ENCODE peak calls at places on chromosome 7, in seven cellular contexts. One of them, this sample, is unnamed.

GRCh38 chr7:52021343-52021742 is 704.7 kb upstream of the COBL start:
- DNase-seq in GDM1: no peak
- DNase-seq in SIG-M5: no peak
- DNase-seq in WTC11: no peak
- DNase-seq in mesothelial cell of epicardium: no peak
- DNase-seq in hepatic stellate cell: no peak
- DNase-seq in NCI-H510A: no peak
- DNase-seq in this sample: no peak

GRCh38 chr7:26061340-26062239 is 90.4 kb upstream of the NFE2L3 start:
- DNase-seq in GDM1: no peak
- DNase-seq in SIG-M5: no peak
- DNase-seq in WTC11: peak
- DNase-seq in mesothelial cell of epicardium: peak
- DNase-seq in hepatic stellate cell: peak
- DNase-seq in NCI-H510A: peak
- DNase-seq in this sample: peak

GRCh38 chr7:138195207-138195606 is 118.9 kb downstream of the AKR1D1 start:
- DNase-seq in GDM1: no peak
- DNase-seq in SIG-M5: no peak
- DNase-seq in WTC11: no peak
- DNase-seq in mesothelial cell of epicardium: no peak
- DNase-seq in hepatic stellate cell: no peak
- DNase-seq in NCI-H510A: no peak
- DNase-seq in this sample: no peak

GRCh38 chr7:78562191-78562590 is 763.6 kb downstream of the PHTF2 start:
- DNase-seq in GDM1: no peak
- DNase-seq in SIG-M5: no peak
- DNase-seq in WTC11: no peak
- DNase-seq in mesothelial cell of epicardium: no peak
- DNase-seq in hepatic stellate cell: no peak
- DNase-seq in NCI-H510A: no peak
- DNase-seq in this sample: no peak

GRCh38 chr7:7808156-7808555 is 89.7 kb upstream of the RPA3 start:
- DNase-seq in GDM1: no peak
- DNase-seq in SIG-M5: no peak
- DNase-seq in WTC11: no peak
- DNase-seq in mesothelial cell of epicardium: no peak
- DNase-seq in hepatic stellate cell: no peak
- DNase-seq in NCI-H510A: no peak
- DNase-seq in this sample: no peak

GRCh38 chr7:142030294-142030693 is 34.6 kb downstream of the MGAM start:
- DNase-seq in GDM1: no peak
- DNase-seq in SIG-M5: no peak
- DNase-seq in WTC11: no peak
- DNase-seq in mesothelial cell of epicardium: no peak
- DNase-seq in hepatic stellate cell: peak
- DNase-seq in NCI-H510A: no peak
- DNase-seq in this sample: peak

GRCh38 chr7:34131371-34131770 is 226.0 kb downstream of the BMPER start:
- DNase-seq in GDM1: no peak
- DNase-seq in SIG-M5: no peak
- DNase-seq in WTC11: no peak
- DNase-seq in mesothelial cell of epicardium: no peak
- DNase-seq in hepatic stellate cell: no peak
- DNase-seq in NCI-H510A: no peak
- DNase-seq in this sample: no peak

GRCh38 chr7:81462672-81463071 is 307.2 kb downstream of the HGF start:
- DNase-seq in GDM1: no peak
- DNase-seq in SIG-M5: no peak
- DNase-seq in WTC11: no peak
- DNase-seq in mesothelial cell of epicardium: no peak
- DNase-seq in hepatic stellate cell: no peak
- DNase-seq in NCI-H510A: no peak
- DNase-seq in this sample: no peak

GRCh38 chr7:13946181-13946580 is 43.3 kb downstream of the ETV1 start:
- DNase-seq in GDM1: no peak
- DNase-seq in SIG-M5: no peak
- DNase-seq in WTC11: no peak
- DNase-seq in mesothelial cell of epicardium: no peak
- DNase-seq in hepatic stellate cell: peak
- DNase-seq in NCI-H510A: no peak
- DNase-seq in this sample: no peak